ENCODE peak calls at places on chromosomes 6 and 20, in eight cellular contexts. G is neural crest cell, Q is left ventricle myocardium inferior, I is fibroblast of pulmonary artery, Z is AG10803, M is tibial artery, N is GM20000, O is keratinocyte. C is an unnamed sample.

GRCh38 chr20:31860431-31861345 is 9.6 kb downstream of the DUSP15 start:
- DNase-seq in O (no peak), I (peak; percentile 27), Z (no peak), G (no peak), Q (no peak), M (no peak), N (no peak), C (no peak)

GRCh38 chr6:13303668-13304017 is 24.7 kb downstream of the TBC1D7 start:
- DNase-seq in M (peak; percentile 89), Q (peak; percentile 83), Z (peak; percentile 31), I (peak; percentile 86), O (no peak), N (peak; percentile 76), G (no peak), C (no peak)

GRCh38 chr6:146361367-146361924 is 182.2 kb upstream of the RAB32 start:
- DNase-seq in M (no peak), I (peak; percentile 57), G (no peak), Z (peak; percentile 32), Q (peak; percentile 40), O (no peak), N (no peak), C (no peak)

GRCh38 chr20:51750037-51750769 is 18.0 kb downstream of the ATP9A start:
- DNase-seq in Q (peak; percentile 44), Z (peak; percentile 94), N (no peak), G (no peak), I (peak; percentile 92), M (peak; percentile 95), O (peak; percentile 71), C (peak; percentile 56)

GRCh38 chr6:83055366-83055964 is 10.2 kb downstream of the UBE3D start:
- DNase-seq in I (peak; percentile 66), N (peak; percentile 51), Z (peak; percentile 52), M (no peak), O (no peak), Q (no peak), G (peak; percentile 63), C (no peak)

GRCh38 chr6:118725944-118726343 is 74.6 kb upstream of the CEP85L start:
- DNase-seq in O (no peak), M (no peak), Q (no peak), Z (no peak), I (no peak), N (no peak), G (no peak), C (no peak)

GRCh38 chr6:73640179-73640750 is 13.5 kb downstream of the SLC17A5 start:
- DNase-seq in I (no peak), Q (no peak), M (no peak), Z (no peak), O (no peak), N (no peak), G (no peak), C (no peak)

GRCh38 chr6:33824461-33825154 is 20.8 kb upstream of the MLN start:
- DNase-seq in I (peak; percentile 72), M (no peak), O (no peak), N (no peak), Z (peak; percentile 24), G (no peak), Q (no peak), C (no peak)

GRCh38 chr20:11698124-11698523 is 219.6 kb upstream of the BTBD3 start:
- DNase-seq in G (no peak), O (no peak), Z (no peak), Q (no peak), N (no peak), M (no peak), I (no peak), C (no peak)

GRCh38 chr6:150745896-150746295 is 119.6 kb upstream of the MTHFD1L start:
- DNase-seq in Q (peak; percentile 58), I (no peak), Z (no peak), N (no peak), G (no peak), M (no peak), O (no peak), C (no peak)

GRCh38 chr6:22722913-22723312 is 153.5 kb downstream of the HDGFL1 start:
- DNase-seq in O (no peak), M (no peak), Z (no peak), I (no peak), G (no peak), N (no peak), Q (no peak), C (no peak)

GRCh38 chr20:2301164-2301622 is 5.4 kb downstream of the TGM3 start:
- DNase-seq in M (peak; percentile 72), N (peak; percentile 75), Q (peak; percentile 35), O (no peak), G (no peak), Z (peak; percentile 38), I (peak; percentile 29), C (no peak)
- TF ChIP-seq CTCF in M (no peak), N (no peak), Q (no peak), O (no peak), G (no peak), Z (no peak), I (no peak), C (no peak)

DNA sequence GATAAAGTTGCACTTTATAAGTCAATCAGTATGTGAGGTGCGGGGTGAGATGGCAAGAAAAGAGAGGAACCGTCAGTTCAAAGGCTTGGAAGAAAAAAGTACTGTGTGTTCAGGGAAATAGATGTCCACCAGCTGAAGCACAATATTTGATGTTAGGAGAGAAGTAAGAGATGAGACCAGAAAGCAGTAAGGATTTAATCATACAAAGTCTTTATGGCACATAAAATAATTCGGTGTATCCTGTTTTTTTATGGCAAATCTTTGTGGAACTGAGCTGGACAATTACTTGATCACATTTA is 197.2 kb downstream of the FAXC start:
- DNase-seq in Z (no peak), I (no peak), N (no peak), Q (no peak), M (no peak), O (no peak), G (no peak), C (no peak)
- TF ChIP-seq CTCF in Z (no peak), I (no peak), N (no peak), Q (no peak), M (no peak), O (no peak), G (no peak), C (no peak)

GRCh38 chr20:37941332-37941731 is 38.4 kb downstream of the VSTM2L start:
- DNase-seq in I (no peak), M (peak; percentile 29), Z (no peak), O (no peak), Q (no peak), G (no peak), N (no peak), C (no peak)
- TF ChIP-seq CTCF in I (peak; percentile 14), M (no peak), Z (no peak), O (no peak), Q (peak; percentile 13), G (peak; percentile 23), N (no peak), C (peak; percentile 16)

DNA sequence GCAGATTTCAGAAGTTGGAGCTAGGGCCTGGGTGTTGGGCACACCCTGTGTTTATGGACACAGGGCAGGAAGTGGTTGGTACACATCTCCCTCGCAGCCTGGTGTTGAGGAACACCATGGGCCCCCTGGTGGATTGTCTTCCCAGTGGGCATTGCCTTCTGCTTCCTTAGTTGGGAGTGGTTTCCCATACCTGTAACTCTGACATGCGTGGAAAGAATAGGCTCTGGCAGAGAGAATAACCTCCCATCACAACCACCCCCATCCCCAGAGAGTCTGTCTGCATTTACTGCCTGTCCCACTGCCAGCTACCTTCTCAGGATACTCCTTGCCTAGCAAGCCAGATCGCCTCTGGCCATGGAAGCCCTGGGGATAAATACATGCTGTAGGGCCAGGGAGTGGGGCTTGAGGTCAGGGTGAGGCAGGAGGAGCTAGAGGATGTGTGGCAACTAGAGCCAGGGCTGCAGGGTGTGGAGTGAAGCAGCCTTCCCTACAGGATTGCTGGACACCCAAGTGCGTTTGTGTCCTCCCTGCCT is 14.7 kb downstream of the LRRC73 start:
- DNase-seq in N (no peak), Z (no peak), O (no peak), Q (no peak), I (no peak), G (no peak), M (no peak), C (no peak)
- TF ChIP-seq CTCF in N (peak; percentile 10), Z (peak; percentile 35), O (peak; percentile 59), Q (peak; percentile 39), I (peak; percentile 20), G (no peak), M (no peak), C (peak; percentile 11)

GRCh38 chr6:7273709-7274108 is 39.3 kb downstream of the SSR1 start:
- DNase-seq in Z (no peak), I (no peak), N (no peak), M (no peak), O (no peak), Q (no peak), G (no peak), C (no peak)

GRCh38 chr6:7271205-7271534 is 41.8 kb downstream of the SSR1 start:
- DNase-seq in M (peak; percentile 54), Q (no peak), Z (no peak), I (no peak), G (no peak), N (no peak), O (no peak), C (no peak)

GRCh38 chr6:7270320-7271204 is 42.4 kb downstream of the SSR1 start:
- DNase-seq in O (no peak), Z (no peak), M (no peak), Q (no peak), N (no peak), G (no peak), I (no peak), C (no peak)

DNA sequence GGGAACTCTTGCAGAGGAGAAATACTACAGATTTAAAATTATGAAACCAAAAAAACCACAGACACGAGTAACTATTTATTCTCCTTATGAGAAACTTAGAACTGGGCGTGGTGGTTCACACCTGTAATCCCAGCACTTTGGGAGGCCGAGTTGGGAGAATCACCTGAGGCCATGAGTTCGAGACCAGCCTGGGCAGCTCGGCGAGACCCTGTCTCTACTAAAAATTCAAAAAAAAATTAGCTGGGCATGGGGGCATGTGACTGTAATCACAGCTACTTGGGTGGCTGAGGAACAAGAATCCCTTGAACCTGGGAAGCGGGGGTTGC is 36.8 kb downstream of the SSR1 start:
- DNase-seq in G (no peak), N (no peak), I (no peak), O (no peak), Z (no peak), M (no peak), Q (no peak), C (no peak)
- TF ChIP-seq CTCF in G (no peak), N (no peak), I (no peak), O (no peak), Z (no peak), M (no peak), Q (no peak), C (no peak)

DNA sequence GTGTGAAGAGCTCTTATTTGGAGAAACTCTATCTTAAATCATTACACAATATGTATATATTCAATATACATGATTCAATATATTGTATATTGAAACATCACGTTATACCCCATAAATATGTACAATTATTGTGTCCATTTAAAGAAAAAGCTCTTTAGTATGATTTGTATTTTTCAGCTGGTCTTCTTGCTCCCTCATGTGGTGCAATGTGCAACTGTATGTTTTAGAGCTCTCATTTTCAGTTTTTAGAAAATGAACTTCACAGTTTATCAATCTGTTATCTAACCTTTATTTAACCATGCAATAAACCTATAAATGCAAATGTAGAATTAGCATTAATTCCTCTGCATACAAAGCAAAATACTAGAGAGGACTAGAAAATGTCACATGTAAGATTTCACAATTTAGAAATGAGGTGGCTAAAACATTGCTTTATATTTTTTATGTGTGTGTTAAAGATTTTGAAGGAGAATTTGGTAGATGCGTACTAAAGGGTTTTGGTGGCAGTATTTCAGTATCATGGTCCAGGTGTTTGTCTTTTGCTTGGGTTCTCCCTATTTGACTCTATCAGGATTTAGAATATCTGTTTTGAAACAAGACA is 167.1 kb downstream of the PHF3 start:
- DNase-seq in G (no peak), I (peak; percentile 65), Q (no peak), O (no peak), N (peak; percentile 22), M (no peak), Z (peak; percentile 26), C (no peak)
- TF ChIP-seq CTCF in G (peak; percentile 76), I (peak; percentile 81), Q (peak; percentile 52), O (peak; percentile 58), N (no peak), M (no peak), Z (peak; percentile 84), C (peak; percentile 38)